ENCODE peak calls at places on chromosomes 3 and 15, in four cellular contexts. F is iPS-NIHi11, U is T1000, D is AG08395. E is an unnamed sample.

GRCh38 chr15:59611277-59612260 is at the start of gene GCNT3:
- DNase-seq in F (no peak), U (no peak), D (peak), E (no peak)

GRCh38 chr15:31427411-31427810 is 100.8 kb downstream of the KLF13 start:
- DNase-seq in F (no peak), U (no peak), D (no peak), E (no peak)

GRCh38 chr15:93428807-93429351 is 339.9 kb upstream of the RGMA start:
- DNase-seq in F (no peak), U (no peak), D (no peak), E (no peak)

GRCh38 chr3:49461443-49462171 is 8.5 kb upstream of the DAG1 start:
- DNase-seq in F (peak), U (no peak), D (no peak), E (no peak)

GRCh38 chr3:165854696-165855095 is 17.5 kb upstream of the BCHE start:
- DNase-seq in F (peak), U (no peak), D (peak), E (no peak)

GRCh38 chr3:43296565-43296964 is 10.2 kb downstream of the SNRK start:
- DNase-seq in F (no peak), U (no peak), D (no peak), E (no peak)

GRCh38 chr3:46338840-46339239 is 15.1 kb upstream of the CCR2 start:
- DNase-seq in F (no peak), U (no peak), D (no peak), E (no peak)

GRCh38 chr3:193483988-193484539 is 70.6 kb downstream of the ATP13A4 start:
- DNase-seq in F (no peak), U (no peak), D (no peak), E (no peak)

GRCh38 chr3:131973731-131974130 is 61.1 kb downstream of the CPNE4 start:
- DNase-seq in F (no peak), U (no peak), D (no peak), E (no peak)

GRCh38 chr3:160401301-160402095 is 2.0 kb downstream of the SMC4 start:
- DNase-seq in F (no peak), U (no peak), D (no peak), E (no peak)